ENCODE peak calls at places on chromosomes 16 and 17, in eight cellular contexts. G is fibroblast of lung, Y is cardiac fibroblast, A is IMR-90, L is AG04450, M is AG09309, K is heart right ventricle, U is adipocyte. P is an unnamed sample.
A peak's percentile ranks its signal among the peaks of the same experiment; 100 is the strongest.

GRCh38 chr16:22337849-22338248 is 36.6 kb downstream of the CDR2 start:
- DNase-seq in G (no peak), Y (no peak), A (no peak), L (no peak), M (no peak), K (no peak), U (no peak), P (no peak)

GRCh38 chr16:75206749-75207451 is at the start of gene CTRB2:
- DNase-seq in G (no peak), Y (no peak), A (no peak), L (no peak), M (no peak), K (no peak), U (no peak), P (no peak)

GRCh38 chr17:6261496-6261895 is 173.4 kb downstream of the AIPL1 start:
- DNase-seq in G (no peak), Y (no peak), A (no peak), L (no peak), M (no peak), K (no peak), U (no peak), P (no peak)

GRCh38 chr17:51580869-51581268 is 320.5 kb downstream of the UTP18 start:
- DNase-seq in G (no peak), Y (no peak), A (no peak), L (no peak), M (no peak), K (no peak), U (no peak), P (no peak)

GRCh38 chr17:32102697-32103096 is 39.6 kb upstream of the RHOT1 start:
- DNase-seq in G (no peak), Y (peak; percentile 71), A (peak; percentile 26), L (no peak), M (no peak), K (no peak), U (peak; percentile 37), P (no peak)

GRCh38 chr17:67891481-67892119 is 66.3 kb downstream of the BPTF start:
- DNase-seq in G (peak; percentile 67), Y (peak; percentile 79), A (peak; percentile 85), L (peak; percentile 37), M (peak; percentile 32), K (no peak), U (peak; percentile 66), P (no peak)

GRCh38 chr17:19762515-19762961 is 14.4 kb upstream of the ALDH3A1 start:
- DNase-seq in G (peak; percentile 44), Y (peak; percentile 69), A (peak; percentile 59), L (no peak), M (no peak), K (no peak), U (peak; percentile 88), P (no peak)

GRCh38 chr17:67126983-67127382 is 82.6 kb downstream of the CACNG1 start:
- DNase-seq in G (no peak), Y (no peak), A (no peak), L (no peak), M (no peak), K (no peak), U (no peak), P (no peak)

GRCh38 chr17:77555741-77556291 is 402.7 kb upstream of the TNRC6C start:
- DNase-seq in G (peak; percentile 22), Y (peak; percentile 9), A (no peak), L (no peak), M (no peak), K (no peak), U (no peak), P (no peak)

GRCh38 chr17:73197141-73197540 is 4.3 kb downstream of the COG1 start:
- DNase-seq in G (no peak), Y (no peak), A (no peak), L (no peak), M (no peak), K (no peak), U (no peak), P (no peak)

GRCh38 chr17:81967533-81968395 is 6.8 kb upstream of the NOTUM start:
- DNase-seq in G (peak; percentile 83), Y (peak; percentile 65), A (peak; percentile 32), L (no peak), M (no peak), K (peak; percentile 79), U (peak; percentile 50), P (no peak)

GRCh38 chr17:51397361-51398127 is 137.2 kb downstream of the UTP18 start:
- DNase-seq in G (no peak), Y (peak; percentile 43), A (peak; percentile 45), L (no peak), M (peak; percentile 3), K (no peak), U (no peak), P (peak; percentile 7)

GRCh38 chr17:38328620-38329019 is 15.1 kb downstream of the GPR179 start:
- DNase-seq in G (no peak), Y (no peak), A (no peak), L (no peak), M (no peak), K (no peak), U (no peak), P (no peak)

GRCh38 chr16:89581045-89581695 is 5.6 kb downstream of the CPNE7 start:
- DNase-seq in G (peak; percentile 99), Y (peak; percentile 99), A (peak; percentile 99), L (peak; percentile 96), M (peak; percentile 92), K (no peak), U (peak; percentile 99), P (peak; percentile 90)

GRCh38 chr16:79573881-79574280 is 26.7 kb downstream of the MAF start:
- DNase-seq in G (no peak), Y (no peak), A (no peak), L (no peak), M (no peak), K (no peak), U (no peak), P (no peak)

GRCh38 chr17:12974319-12974661 is 43.5 kb downstream of the ELAC2 start:
- DNase-seq in G (no peak), Y (no peak), A (no peak), L (no peak), M (no peak), K (no peak), U (no peak), P (no peak)

GRCh38 chr17:12967962-12968361 is 49.9 kb downstream of the ELAC2 start:
- DNase-seq in G (no peak), Y (no peak), A (no peak), L (no peak), M (no peak), K (no peak), U (no peak), P (no peak)

GRCh38 chr17:12977008-12977751 is 40.6 kb downstream of the ELAC2 start:
- DNase-seq in G (no peak), Y (peak; percentile 20), A (peak; percentile 22), L (no peak), M (no peak), K (no peak), U (no peak), P (no peak)

GRCh38 chr17:12979255-12979654 is 38.6 kb downstream of the ELAC2 start:
- DNase-seq in G (no peak), Y (no peak), A (no peak), L (no peak), M (no peak), K (no peak), U (no peak), P (no peak)

GRCh38 chr17:12973496-12974318 is 44.1 kb downstream of the ELAC2 start:
- DNase-seq in G (no peak), Y (peak; percentile 2), A (no peak), L (no peak), M (no peak), K (no peak), U (no peak), P (no peak)
- H3K4me3 ChIP-seq in G (no peak overlapping the region), Y (peak overlapping the region; percentile 22), A (peak overlapping the region; percentile 2), L (peak overlapping the region; percentile 51), M (peak overlapping the region; percentile 20), K (peak overlapping the region; percentile 21), U (peak overlapping the region; percentile 52), P (peak overlapping the region; percentile 48)

DNA sequence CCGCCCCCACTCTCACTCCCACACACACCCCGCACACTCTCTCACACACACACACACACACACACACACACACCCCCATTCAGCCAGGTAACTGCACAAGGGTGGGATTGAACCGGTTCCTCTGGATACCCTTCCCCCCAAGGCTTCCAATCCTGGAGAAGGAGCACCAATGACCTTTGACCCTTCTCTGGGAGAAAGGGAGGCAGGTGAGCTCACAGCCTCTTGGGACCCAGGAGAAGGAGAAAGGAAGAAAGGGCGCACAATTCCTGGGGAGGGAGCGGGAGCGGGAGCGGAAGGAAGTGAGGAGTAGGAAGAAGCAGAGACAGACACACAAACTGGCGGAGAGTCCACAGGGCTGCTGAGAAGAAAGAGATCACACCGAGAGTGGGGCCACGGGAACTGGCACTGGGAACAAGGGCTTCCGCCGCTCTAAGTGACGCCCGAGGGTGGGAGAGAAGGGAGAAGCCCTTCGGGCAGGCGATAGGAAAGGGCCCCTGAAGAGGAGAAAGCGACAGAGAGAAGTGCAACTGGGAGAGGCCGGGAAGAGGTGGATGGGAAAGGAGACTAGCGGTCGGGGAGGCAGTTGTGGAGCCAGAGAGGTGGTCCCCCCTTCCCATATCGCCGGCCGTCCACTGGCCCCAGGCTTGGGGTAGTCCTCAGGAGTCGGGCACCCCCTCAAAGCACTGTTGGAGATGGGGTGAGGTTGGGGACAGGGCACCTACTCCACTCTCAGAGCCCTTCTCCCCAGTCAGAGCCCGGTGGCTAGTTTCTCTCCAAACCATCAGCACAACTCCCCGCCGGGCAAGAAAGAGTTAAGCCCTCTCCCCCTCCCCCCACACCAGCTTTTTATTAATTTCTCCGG is 1.3 kb downstream of the SAMD14 start:
- DNase-seq in G (no peak), Y (peak; percentile 41), A (peak; percentile 18), L (no peak), M (no peak), K (no peak), U (no peak), P (no peak)
- H3K4me3 ChIP-seq in G (peak overlapping the region; percentile 36), Y (peak overlapping the region; percentile 44), A (peak overlapping the region; percentile 64), L (peak overlapping the region; percentile 67), M (peak overlapping the region; percentile 25), K (peak overlapping the region; percentile 35), U (peak overlapping the region; percentile 78), P (peak overlapping the region; percentile 67)

DNA sequence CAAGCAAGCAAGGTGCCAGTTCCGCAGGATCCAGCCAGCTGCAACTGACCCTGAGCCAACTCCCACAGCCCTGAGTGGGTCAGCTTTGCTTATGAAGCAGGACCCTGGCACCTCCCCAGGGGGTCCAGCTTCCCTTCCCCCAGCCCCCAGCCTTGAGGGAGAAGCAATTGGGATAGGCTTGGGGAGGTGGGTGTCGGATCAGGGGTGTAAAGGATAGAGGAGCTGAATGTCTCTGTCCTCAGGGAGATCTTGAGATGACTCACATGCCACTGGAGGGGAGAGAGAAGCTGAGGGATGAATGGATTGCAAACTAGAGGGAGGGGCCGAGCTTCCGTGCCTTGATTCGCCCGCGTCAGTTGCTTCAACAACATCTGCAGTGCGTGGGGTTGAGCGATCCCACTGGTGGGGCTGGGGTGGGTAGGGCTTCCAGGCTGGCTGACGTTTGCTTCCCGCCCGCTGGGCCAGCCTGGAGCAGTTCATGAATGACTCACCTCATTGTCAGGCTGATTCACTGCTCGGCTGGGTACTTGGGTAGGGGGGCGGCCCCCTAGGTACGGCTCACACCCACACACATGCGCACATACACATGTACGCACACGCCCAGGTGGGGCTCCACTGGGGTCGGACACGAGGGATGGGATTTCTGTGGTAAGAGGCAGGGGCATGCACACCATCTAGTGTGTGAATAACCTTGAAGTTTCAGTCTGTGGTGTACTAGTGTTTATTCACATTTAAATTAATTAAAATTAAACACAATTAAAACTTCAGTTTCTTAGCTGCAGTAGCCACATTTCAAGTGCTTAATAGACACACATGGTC is 3.6 kb upstream of the HROB start:
- DNase-seq in G (peak; percentile 98), Y (peak; percentile 99), A (peak; percentile 100), L (peak; percentile 98), M (peak; percentile 97), K (peak; percentile 70), U (peak; percentile 98), P (peak; percentile 95)
- H3K4me3 ChIP-seq in G (no peak overlapping the region), Y (peak overlapping the region; percentile 8), A (peak overlapping the region; percentile 24), L (peak overlapping the region; percentile 45), M (peak overlapping the region; percentile 36), K (no peak overlapping the region), U (peak overlapping the region; percentile 63), P (peak overlapping the region; percentile 44)

GRCh38 chr17:78712043-78712442 is 70.0 kb downstream of the CYTH1 start:
- DNase-seq in G (no peak), Y (no peak), A (no peak), L (no peak), M (no peak), K (no peak), U (no peak), P (no peak)
- H3K4me3 ChIP-seq in G (no peak overlapping the region), Y (no peak overlapping the region), A (no peak overlapping the region), L (no peak overlapping the region), M (no peak overlapping the region), K (no peak overlapping the region), U (no peak overlapping the region), P (no peak overlapping the region)

P was measured in AG04449.